ENCODE peak calls at places on chromosomes 5 and 9, in nine cellular contexts. V is nephron progenitor cell; X is smooth muscle cell of the brain vasculature; T is activated naive CD4-positive, alpha-beta T cell treated with anti-CD3 and anti-CD28 coated beads, Interleukin-2, amount 10 ng/mL, durations not matched to agents 7 days and 5 days; U is NCI-H446 treated with DMSO at 0.1 percent for 48 hours; R is stimulated activated CD8-positive, alpha-beta memory T cell treated with anti-CD3 and anti-CD28 coated beads, Interleukin-4, amount 100 ng/mL, for 1 hour; O is NCI-H187 treated with DMSO at 0.1 percent for 48 hours; Q is AG09309; G is cardiac muscle cell. L is an unnamed sample.
A peak's percentile ranks its signal among the peaks of the same experiment; 100 is the strongest.

GRCh38 chr5:93845376-93845775 is 104.0 kb upstream of the POU5F2 start:
- DNase-seq in V (no peak), X (no peak), T (no peak), U (no peak), R (no peak), O (no peak), Q (no peak), G (no peak), L (no peak)

GRCh38 chr5:141785135-141785534 is 93.1 kb downstream of the PCDH1 start:
- DNase-seq in V (no peak), X (no peak), T (no peak), U (no peak), R (no peak), O (no peak), Q (no peak), G (no peak), L (no peak)

GRCh38 chr5:42021119-42021518 is 96.0 kb downstream of the FBXO4 start:
- DNase-seq in V (no peak), X (no peak), T (no peak), U (no peak), R (no peak), O (no peak), Q (no peak), G (peak; percentile 6), L (no peak)

GRCh38 chr5:146825033-146825432 is 53.5 kb downstream of the PPP2R2B start:
- DNase-seq in V (peak; percentile 83), X (no peak), T (peak; percentile 57), U (no peak), R (no peak), O (no peak), Q (no peak), G (peak; percentile 55), L (peak; percentile 53)

GRCh38 chr5:169545762-169546161 is 37.8 kb upstream of the SPDL1 start:
- DNase-seq in V (no peak), X (no peak), T (no peak), U (no peak), R (no peak), O (no peak), Q (no peak), G (no peak), L (no peak)

GRCh38 chr5:40437452-40437861 is 242.3 kb upstream of the PTGER4 start:
- DNase-seq in V (no peak), X (no peak), T (no peak), U (no peak), R (no peak), O (no peak), Q (peak; percentile 50), G (peak; percentile 57), L (no peak)

GRCh38 chr9:135343733-135344522 is 135.7 kb upstream of the PPP1R26 start:
- DNase-seq in V (peak; percentile 95), X (no peak), T (peak; percentile 64), U (no peak), R (no peak), O (no peak), Q (no peak), G (peak; percentile 46), L (peak; percentile 81)

GRCh38 chr9:119154527-119154926 is 214.7 kb downstream of the BRINP1 start:
- DNase-seq in V (no peak), X (no peak), T (no peak), U (no peak), R (no peak), O (no peak), Q (no peak), G (no peak), L (no peak)

GRCh38 chr9:131270171-131271015 is 5.9 kb downstream of the FAM78A start:
- DNase-seq in V (no peak), X (no peak), T (peak; percentile 76), U (no peak), R (no peak), O (no peak), Q (no peak), G (peak; percentile 32), L (no peak)

GRCh38 chr5:167699434-167699833 is 592.0 kb upstream of the WWC1 start:
- DNase-seq in V (no peak), X (peak; percentile 70), T (no peak), U (no peak), R (no peak), O (no peak), Q (peak; percentile 100), G (peak; percentile 97), L (peak; percentile 80)

GRCh38 chr9:129835860-129836223 is 584 bp downstream of the USP20 start:
- DNase-seq in V (no peak), X (no peak), T (no peak), U (no peak), R (no peak), O (no peak), Q (no peak), G (no peak), L (no peak)

GRCh38 chr5:367358-368130 is 46.0 kb downstream of the AHRR start:
- DNase-seq in V (no peak), X (no peak), T (no peak), U (no peak), R (no peak), O (no peak), Q (no peak), G (no peak), L (no peak)

GRCh38 chr5:143011621-143012020 is 241.4 kb downstream of the ARHGAP26 start:
- DNase-seq in V (no peak), X (peak; percentile 52), T (no peak), U (no peak), R (no peak), O (no peak), Q (no peak), G (peak; percentile 78), L (peak; percentile 62)

GRCh38 chr9:76394023-76394895 is at the start of gene RFK:
- DNase-seq in V (peak; percentile 99), X (peak; percentile 77), T (peak; percentile 95), U (peak; percentile 59), R (peak; percentile 87), O (no peak), Q (peak; percentile 68), G (peak; percentile 97), L (peak; percentile 71)

GRCh38 chr9:91541744-91542143 is 118.1 kb upstream of the NFIL3 start:
- DNase-seq in V (no peak), X (no peak), T (no peak), U (no peak), R (no peak), O (no peak), Q (no peak), G (no peak), L (no peak)

GRCh38 chr9:77916410-77916819 is 115.2 kb downstream of the GNAQ start:
- DNase-seq in V (no peak), X (no peak), T (no peak), U (no peak), R (no peak), O (no peak), Q (no peak), G (no peak), L (no peak)

GRCh38 chr9:108618906-108619550 is 236.8 kb downstream of the ACTL7B start:
- DNase-seq in V (no peak), X (no peak), T (no peak), U (no peak), R (no peak), O (no peak), Q (no peak), G (peak; percentile 27), L (no peak)

GRCh38 chr5:132225165-132226032 is 2.3 kb downstream of the P4HA2 start:
- DNase-seq in V (no peak), X (no peak), T (no peak), U (peak; percentile 77), R (no peak), O (peak; percentile 19), Q (peak; percentile 69), G (peak; percentile 96), L (peak; percentile 16)

GRCh38 chr5:139543423-139543991 is 17.6 kb upstream of the UBE2D2 start:
- DNase-seq in V (peak; percentile 51), X (no peak), T (peak; percentile 60), U (no peak), R (no peak), O (no peak), Q (no peak), G (peak; percentile 59), L (no peak)

GRCh38 chr5:115193295-115193694 is 23.6 kb upstream of the TRIM36 start:
- DNase-seq in V (no peak), X (no peak), T (no peak), U (no peak), R (no peak), O (no peak), Q (no peak), G (no peak), L (no peak)

GRCh38 chr9:121880343-121880742 is 212.8 kb downstream of the TTLL11 start:
- DNase-seq in V (no peak), X (no peak), T (no peak), U (no peak), R (no peak), O (no peak), Q (no peak), G (peak; percentile 24), L (no peak)

GRCh38 chr9:125574136-125574877 is 132.7 kb downstream of the MAPKAP1 start:
- DNase-seq in V (no peak), X (no peak), T (no peak), U (no peak), R (no peak), O (no peak), Q (no peak), G (no peak), L (no peak)

GRCh38 chr5:148932355-148932935 is 106.0 kb downstream of the ADRB2 start:
- DNase-seq in V (no peak), X (no peak), T (no peak), U (no peak), R (no peak), O (no peak), Q (no peak), G (no peak), L (no peak)

GRCh38 chr9:128633057-128633456 is 23.6 kb downstream of the DYNC2I2 start:
- DNase-seq in V (no peak), X (no peak), T (no peak), U (no peak), R (no peak), O (no peak), Q (no peak), G (no peak), L (no peak)

GRCh38 chr5:149257875-149258705 is 13.6 kb upstream of the AFAP1L1 start:
- DNase-seq in V (no peak), X (no peak), T (no peak), U (no peak), R (no peak), O (no peak), Q (no peak), G (peak; percentile 13), L (no peak)

GRCh38 chr5:103598997-103599556 is 36.5 kb upstream of the NUDT12 start:
- DNase-seq in V (no peak), X (no peak), T (no peak), U (no peak), R (no peak), O (no peak), Q (peak; percentile 31), G (no peak), L (no peak)

GRCh38 chr5:78361226-78361993 is 993 bp downstream of the SCAMP1 start:
- DNase-seq in V (peak; percentile 7), X (no peak), T (no peak), U (peak; percentile 12), R (no peak), O (peak; percentile 27), Q (no peak), G (peak; percentile 85), L (peak; percentile 50)

GRCh38 chr9:79360387-79361347 is 211.1 kb upstream of the TLE4 start:
- DNase-seq in V (no peak), X (no peak), T (no peak), U (no peak), R (no peak), O (no peak), Q (no peak), G (peak; percentile 21), L (no peak)

GRCh38 chr5:127938746-127939145 is 144.8 kb upstream of the SLC12A2 start:
- DNase-seq in V (no peak), X (no peak), T (no peak), U (no peak), R (no peak), O (no peak), Q (no peak), G (no peak), L (no peak)

GRCh38 chr9:8053501-8053900 is 253.9 kb upstream of the DMAC1 start:
- DNase-seq in V (no peak), X (no peak), T (no peak), U (no peak), R (no peak), O (no peak), Q (no peak), G (no peak), L (no peak)

GRCh38 chr5:68046445-68046844 is 169.1 kb upstream of the PIK3R1 start:
- DNase-seq in V (no peak), X (peak; percentile 73), T (no peak), U (no peak), R (no peak), O (no peak), Q (peak; percentile 98), G (peak; percentile 97), L (no peak)